ENCODE peak calls at places on chromosomes 6 and 20, in five cellular contexts. K is Jurkat, Clone E6-1; D is CD4-positive, CD25-positive, alpha-beta regulatory T cell; O is sigmoid colon; T is WERI-Rb-1. B is an unnamed sample.

GRCh38 chr6:101226677-101227135 is 166.8 kb upstream of the GRIK2 start:
- DNase-seq in T (peak), K (peak), O (no peak), D (no peak), B (peak)

GRCh38 chr20:56391037-56391436 is 978 bp downstream of the AURKA start:
- DNase-seq in T (no peak), D (peak), K (no peak), O (no peak), B (no peak)

GRCh38 chr6:165229216-165229615 is 80.2 kb downstream of the C6orf118 start:
- DNase-seq in O (no peak), D (no peak), K (no peak), T (peak), B (peak)

GRCh38 chr20:49775229-49775693 is 37.4 kb upstream of the SLC9A8 start:
- DNase-seq in D (no peak), K (no peak), O (peak), T (peak), B (no peak)

GRCh38 chr6:169800668-169801395 is 49.4 kb downstream of the ERMARD start:
- DNase-seq in K (no peak), T (no peak), O (no peak), D (no peak), B (no peak)

GRCh38 chr6:4668271-4669179 is 107.7 kb upstream of the CDYL start:
- DNase-seq in O (no peak), K (no peak), D (no peak), T (no peak), B (no peak)

GRCh38 chr6:159926542-159927203 is 35.9 kb downstream of the MAS1 start:
- DNase-seq in O (no peak), D (no peak), K (no peak), T (no peak), B (no peak)

GRCh38 chr20:59151391-59151790 is 12.2 kb upstream of the ZNF831 start:
- DNase-seq in T (no peak), D (no peak), K (no peak), O (no peak), B (no peak)

GRCh38 chr6:81894788-81895221 is 142.3 kb upstream of the TENT5A start:
- DNase-seq in D (no peak), T (no peak), O (peak), K (no peak), B (no peak)

GRCh38 chr6:17098538-17098937 is 3.3 kb upstream of the STMND1 start:
- DNase-seq in O (no peak), T (peak), D (no peak), K (no peak), B (no peak)

GRCh38 chr20:36658300-36658699 is 12.3 kb upstream of the SLA2 start:
- DNase-seq in D (peak), K (peak), T (no peak), O (no peak), B (no peak)

GRCh38 chr20:33516882-33517281 is 27.0 kb downstream of the CBFA2T2 start:
- DNase-seq in K (peak), D (peak), O (no peak), T (no peak), B (no peak)

GRCh38 chr6:135066397-135066796 is 11.8 kb upstream of the HBS1L start:
- DNase-seq in O (no peak), K (no peak), D (no peak), T (no peak), B (no peak)

GRCh38 chr6:137352859-137353258 is 133.7 kb upstream of the IFNGR1 start:
- DNase-seq in D (no peak), K (no peak), O (no peak), T (no peak), B (no peak)

GRCh38 chr20:53494753-53495152 is 98.9 kb downstream of the ZNF217 start:
- DNase-seq in K (no peak), D (no peak), O (no peak), T (no peak), B (no peak)

GRCh38 chr20:46998497-46999190 is 104.0 kb downstream of the EYA2 start:
- DNase-seq in O (no peak), T (no peak), K (no peak), D (no peak), B (no peak)
- H3K4me3 ChIP-seq in O (no peak), T (no peak), K (no peak), D (no peak), B (no peak)

GRCh38 chr6:97674802-97675201 is 391.8 kb upstream of the MMS22L start:
- DNase-seq in K (no peak), D (no peak), T (peak), O (peak), B (no peak)

GRCh38 chr6:97665410-97665809 is 382.4 kb upstream of the MMS22L start:
- DNase-seq in O (no peak), K (no peak), D (no peak), T (no peak), B (no peak)

GRCh38 chr6:97668716-97669115 is 385.7 kb upstream of the MMS22L start:
- DNase-seq in D (no peak), K (no peak), T (peak), O (no peak), B (no peak)

GRCh38 chr6:97666889-97667288 is 383.9 kb upstream of the MMS22L start:
- DNase-seq in K (no peak), T (no peak), O (no peak), D (no peak), B (no peak)

DNA sequence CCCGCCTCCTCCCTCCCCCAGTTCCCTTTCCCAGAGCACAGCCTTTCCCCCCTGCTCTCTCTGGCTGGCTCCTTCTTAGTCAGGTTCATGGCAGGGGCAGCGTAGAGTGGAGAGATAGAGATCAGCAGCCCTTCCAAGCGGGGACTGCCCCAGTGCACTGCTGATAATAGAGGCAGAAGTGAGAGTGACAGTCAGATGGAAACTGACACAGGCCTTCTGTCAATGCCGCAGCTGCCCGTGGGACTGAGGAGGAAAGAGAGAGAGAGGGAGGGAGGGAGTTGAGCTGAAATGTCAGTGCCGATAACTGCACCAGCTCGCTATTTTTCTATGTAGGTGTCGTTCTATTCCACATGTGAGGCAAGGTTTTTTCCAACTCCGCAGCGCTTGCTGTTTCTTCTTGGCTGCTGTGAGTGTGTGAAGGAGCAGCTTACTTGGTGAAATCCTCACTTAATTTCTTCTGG is 386.2 kb upstream of the MMS22L start:
- DNase-seq in O (no peak), K (no peak), T (peak), D (no peak), B (no peak)
- H3K4me3 ChIP-seq in O (peak), K (no peak), T (peak), D (no peak), B (no peak)

GRCh38 chr6:3230275-3231212 is 3.1 kb upstream of the TUBB2B start:
- DNase-seq in K (no peak), O (no peak), T (peak), D (no peak), B (peak)
- H3K4me3 ChIP-seq in K (no peak), O (peak), T (peak), D (no peak), B (peak)

DNA sequence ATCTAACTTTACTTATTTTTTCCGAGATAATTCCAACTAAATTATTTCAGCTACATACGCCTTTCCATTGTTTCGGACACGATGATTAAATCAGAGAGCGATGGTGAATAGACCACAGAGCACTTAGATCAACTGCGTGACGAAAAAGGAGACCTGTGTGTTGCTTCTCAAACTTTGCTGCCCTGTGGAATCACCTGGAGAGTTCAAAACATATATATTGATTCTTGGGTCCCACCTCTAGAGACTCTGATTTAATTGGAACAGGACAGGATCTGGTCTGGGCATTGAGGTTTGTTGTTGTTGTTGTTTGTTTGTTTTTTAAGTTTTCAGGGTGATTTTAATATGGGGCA is 401 bp upstream of the TNFRSF21 start:
- DNase-seq in K (no peak), D (no peak), O (no peak), T (no peak), B (no peak)
- H3K4me3 ChIP-seq in K (peak), D (no peak), O (no peak), T (peak), B (no peak)

GRCh38 chr6:111551521-111552231 is 54.0 kb downstream of the TRAF3IP2 start:
- DNase-seq in K (no peak), T (peak), D (no peak), O (no peak), B (peak)
- H3K4me3 ChIP-seq in K (no peak), T (no peak), D (no peak), O (no peak), B (no peak)